ENCODE peak calls at places on chromosomes 12 and 14, in four cellular contexts. H is esophagus squamous epithelium, D is A549, T is right lobe of liver. B is an unnamed sample. For H3K4me1, the result is how much of the 10 kb centered on the place peaks cover.

GRCh38 chr14:64970776-64971451 is 1.2 kb downstream of the RAB15 start:
- DNase-seq in H (no peak), D (peak), T (no peak), B (no peak)

GRCh38 chr12:93786669-93787397 is 109.7 kb downstream of the CRADD start:
- DNase-seq in H (no peak), D (no peak), T (no peak), B (no peak)

GRCh38 chr12:94227066-94227465 is 78.7 kb downstream of the PLXNC1 start:
- DNase-seq in H (no peak), D (no peak), T (no peak), B (no peak)

GRCh38 chr14:68552597-68552996 is 240.3 kb downstream of the ZFP36L1 start:
- DNase-seq in H (no peak), D (no peak), T (no peak), B (no peak)

GRCh38 chr12:106140223-106140986 is 1.7 kb upstream of the NUAK1 start:
- DNase-seq in H (no peak), D (no peak), T (peak), B (no peak)

GRCh38 chr14:106790189-106791036 is 1264.0 kb downstream of the TMEM121 start:
- DNase-seq in H (no peak), D (peak), T (peak), B (peak)

GRCh38 chr12:119594399-119594730 is 791 bp downstream of the TMEM233 start:
- DNase-seq in H (no peak), D (no peak), T (no peak), B (no peak)

GRCh38 chr12:49330032-49330619 is 6.9 kb downstream of the C1QL4 start:
- DNase-seq in H (no peak), D (no peak), T (no peak), B (no peak)

GRCh38 chr12:89461190-89461589 is 63.4 kb downstream of the GALNT4 start:
- DNase-seq in H (no peak), D (no peak), T (no peak), B (no peak)

GRCh38 chr14:50647282-50647681 is 20.8 kb downstream of the SAV1 start:
- DNase-seq in H (no peak), D (no peak), T (no peak), B (no peak)

GRCh38 chr12:113327000-113327399 is 7.9 kb downstream of the SLC8B1 start:
- DNase-seq in H (no peak), D (no peak), T (no peak), B (no peak)

GRCh38 chr12:112066566-112066965 is 42.0 kb downstream of the NAA25 start:
- DNase-seq in H (no peak), D (no peak), T (no peak), B (no peak)

GRCh38 chr12:20432290-20432689 is 64.0 kb downstream of the PDE3A start:
- DNase-seq in H (no peak), D (no peak), T (no peak), B (no peak)

GRCh38 chr14:103122578-103123127 is 608 bp upstream of the TNFAIP2 start:
- DNase-seq in H (no peak), D (peak), T (peak), B (no peak)

GRCh38 chr12:49924847-49925246 is 21.1 kb upstream of the FAIM2 start:
- DNase-seq in H (no peak), D (no peak), T (no peak), B (no peak)

GRCh38 chr12:14756331-14757143 is 46.7 kb downstream of the WBP11 start:
- DNase-seq in H (no peak), D (peak), T (no peak), B (peak)

GRCh38 chr14:79949906-79950305 is 261.4 kb downstream of the DIO2 start:
- DNase-seq in H (no peak), D (no peak), T (no peak), B (no peak)

GRCh38 chr12:53965251-53966069 is 7.5 kb upstream of the HOXC11 start:
- DNase-seq in H (no peak), D (no peak), T (no peak), B (no peak)

GRCh38 chr12:68572650-68573049 is 38.0 kb upstream of the RAP1B start:
- DNase-seq in H (no peak), D (no peak), T (no peak), B (no peak)

GRCh38 chr14:60093088-60093487 is 1.4 kb downstream of the PCNX4 start:
- DNase-seq in H (no peak), D (no peak), T (no peak), B (no peak)

GRCh38 chr14:57085801-57086200 is 182.9 kb downstream of the EXOC5 start:
- DNase-seq in H (no peak), D (no peak), T (no peak), B (no peak)

GRCh38 chr12:109292342-109292711 is 16.8 kb downstream of the FOXN4 start:
- DNase-seq in H (no peak), D (no peak), T (no peak), B (no peak)

GRCh38 chr12:3030821-3031415 is 46.3 kb upstream of the TSPAN9 start:
- DNase-seq in H (no peak), D (no peak), T (no peak), B (no peak)

GRCh38 chr12:10960260-10960659 is 21.2 kb upstream of the TAS2R14 start:
- DNase-seq in H (no peak), D (no peak), T (no peak), B (no peak)

GRCh38 chr12:93380480-93381121 is 2.9 kb downstream of the NUDT4 start:
- DNase-seq in H (no peak), D (peak), T (no peak), B (no peak)

GRCh38 chr14:58607131-58607531 is 30.6 kb upstream of the DACT1 start:
- DNase-seq in H (no peak), D (no peak), T (no peak), B (no peak)

GRCh38 chr12:54356951-54357356 is 7.3 kb downstream of the GPR84 start:
- DNase-seq in H (no peak), D (no peak), T (no peak), B (no peak)

GRCh38 chr12:110874351-110874750 is 27.6 kb downstream of the CCDC63 start:
- DNase-seq in H (no peak), D (no peak), T (no peak), B (no peak)

GRCh38 chr12:83408841-83409240 is 722.1 kb downstream of the TMTC2 start:
- DNase-seq in H (no peak), D (no peak), T (no peak), B (no peak)

GRCh38 chr14:77037886-77038511 is 9.5 kb upstream of the IRF2BPL start:
- DNase-seq in H (no peak), D (no peak), T (peak), B (no peak)

GRCh38 chr12:62351326-62351725 is 91.1 kb downstream of the USP15 start:
- DNase-seq in H (no peak), D (no peak), T (no peak), B (no peak)

GRCh38 chr12:62350554-62350953 is 90.3 kb downstream of the USP15 start:
- DNase-seq in H (no peak), D (no peak), T (no peak), B (no peak)

GRCh38 chr12:62345667-62346066 is 85.5 kb downstream of the USP15 start:
- DNase-seq in H (no peak), D (no peak), T (no peak), B (no peak)

GRCh38 chr12:62347922-62348650 is 87.9 kb downstream of the USP15 start:
- DNase-seq in H (no peak), D (no peak), T (no peak), B (no peak)

DNA sequence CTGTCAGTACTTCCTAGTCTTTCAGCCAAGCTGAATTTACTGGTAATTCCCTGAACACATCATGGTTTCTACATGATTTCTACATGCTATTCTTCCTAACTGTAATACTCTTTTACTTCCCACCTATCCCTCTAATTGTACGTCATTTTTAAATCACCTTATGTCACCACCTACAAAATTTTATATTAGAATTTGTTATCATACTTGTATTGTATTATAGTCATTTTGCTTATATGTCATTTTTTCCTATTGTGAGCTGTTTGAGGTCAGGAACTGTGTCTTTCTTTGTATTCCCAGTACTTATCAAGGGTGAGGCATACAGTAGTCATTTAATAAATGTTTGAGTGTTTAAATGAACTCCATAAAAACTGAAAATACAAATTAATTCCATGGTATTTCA is 86.6 kb downstream of the USP15 start:
- DNase-seq in H (no peak), D (no peak), T (no peak), B (no peak)
- TF ChIP-seq POLR2A in H (no peak), D (no peak), T (no peak), B (no peak)

GRCh38 chr12:6938353-6939186 is 5.0 kb upstream of the RNU7-1 start:
- DNase-seq in H (no peak), D (no peak), T (no peak), B (no peak)
- H3K4me1 ChIP-seq in H (half or more), D (under half), T (under half), B (half or more)

GRCh38 chr12:6644257-6644596 is 3.0 kb downstream of the ACRBP start:
- DNase-seq in H (no peak), D (no peak), T (no peak), B (no peak)

GRCh38 chr12:6644903-6645302 is 2.3 kb downstream of the ACRBP start:
- DNase-seq in H (no peak), D (no peak), T (no peak), B (no peak)

GRCh38 chr12:6646276-6647082 is 753 bp downstream of the ACRBP start:
- DNase-seq in H (no peak), D (no peak), T (no peak), B (no peak)

GRCh38 chr12:6643569-6644256 is 3.5 kb downstream of the ACRBP start:
- DNase-seq in H (no peak), D (no peak), T (no peak), B (no peak)

DNA sequence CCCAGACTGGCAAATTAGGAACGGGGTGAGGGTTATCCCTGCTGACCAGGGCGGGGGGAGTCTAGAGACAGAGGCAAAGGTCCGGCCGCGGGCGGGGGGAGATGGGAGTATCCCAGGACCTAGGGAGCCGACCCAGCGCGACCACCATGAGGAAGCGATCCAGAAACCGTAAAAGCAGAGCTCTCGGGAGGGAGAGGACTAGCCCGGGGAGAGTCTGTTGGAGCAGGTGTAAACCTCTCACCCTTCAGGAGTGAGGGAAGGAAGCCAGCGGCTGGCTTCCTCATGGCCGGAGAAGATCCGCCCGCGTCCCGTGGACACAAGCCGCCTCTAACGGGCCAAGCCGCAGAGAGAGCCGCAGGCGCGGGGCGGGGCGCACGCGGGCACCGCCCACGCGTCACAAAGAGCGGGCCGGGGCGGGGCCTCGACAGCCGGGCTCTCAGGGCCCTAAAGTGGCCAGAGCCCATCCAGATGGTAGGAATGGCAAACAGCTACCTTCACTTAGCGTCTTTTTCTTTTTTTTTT is at the start of gene ACRBP:
- DNase-seq in H (no peak), D (no peak), T (peak), B (peak)
- H3K4me3 ChIP-seq in H (peak), D (no peak), T (peak), B (peak)

GRCh38 chr14:55128386-55129085 is 516 bp upstream of the LGALS3 start:
- DNase-seq in H (no peak), D (no peak), T (no peak), B (no peak)

GRCh38 chr14:55130194-55130550 is 1.1 kb downstream of the LGALS3 start:
- DNase-seq in H (no peak), D (peak), T (no peak), B (peak)

GRCh38 chr14:55127491-55127951 is 1.5 kb upstream of the LGALS3 start:
- DNase-seq in H (no peak), D (peak), T (no peak), B (no peak)

GRCh38 chr14:55129428-55130193 is 559 bp downstream of the LGALS3 start:
- DNase-seq in H (no peak), D (peak), T (peak), B (peak)

DNA sequence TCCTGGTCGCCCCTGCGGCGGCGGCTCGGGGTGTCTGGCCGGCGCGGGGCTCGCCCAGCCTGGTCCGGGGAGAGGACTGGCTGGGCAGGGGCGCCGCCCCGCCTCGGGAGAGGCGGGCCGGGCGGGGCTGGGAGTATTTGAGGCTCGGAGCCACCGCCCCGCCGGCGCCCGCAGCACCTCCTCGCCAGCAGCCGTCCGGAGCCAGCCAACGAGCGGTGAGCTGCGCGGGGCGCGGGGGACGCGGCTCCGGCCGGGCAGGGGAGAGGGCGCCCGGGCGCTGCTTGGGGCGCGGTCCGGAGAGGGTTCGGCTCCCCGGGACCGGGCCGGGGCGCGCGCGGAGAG is at the start of gene LGALS3:
- DNase-seq in H (no peak), D (peak), T (peak), B (peak)
- TF ChIP-seq POLR2A in H (no peak), D (peak), T (peak), B (no peak)

GRCh38 chr12:132710422-132711168 is at the start of gene PGAM5:
- DNase-seq in H (peak), D (peak), T (peak), B (peak)
- H3K4me1 ChIP-seq in H (under half), D (under half), T (under half), B (under half)

GRCh38 chr12:52874573-52875435 is 26.0 kb upstream of the KRT78 start:
- DNase-seq in H (no peak), D (no peak), T (no peak), B (no peak)
- H3K4me3 ChIP-seq in H (peak), D (no peak), T (no peak), B (peak)

GRCh38 chr14:87073880-87074570 is 919.0 kb downstream of the GALC start:
- DNase-seq in H (no peak), D (no peak), T (no peak), B (no peak)
- TF ChIP-seq POLR2A in H (no peak), D (no peak), T (no peak), B (no peak)

GRCh38 chr12:31496257-31496656 is 94.7 kb downstream of the DENND5B start:
- DNase-seq in H (no peak), D (no peak), T (no peak), B (no peak)
- H3K4me1 ChIP-seq in H (under half), D (half or more), T (under half), B (under half)

B was measured in stomach.